ENCODE peak calls at places on chromosomes 6 and 20, in six cellular contexts. Q is lower lobe of right lung; Y is ovary; F is CD4-positive, alpha-beta memory T cell; S is left ventricle myocardium inferior; T is OCI-LY7. N is an unnamed sample.
A peak's percentile ranks its signal among the peaks of the same experiment; 100 is the strongest.

GRCh38 chr6:52389626-52390360 is 27.8 kb downstream of the PAQR8 start:
- DNase-seq in Y (no peak), S (peak; percentile 19), T (peak; percentile 24), Q (peak; percentile 59), F (peak; percentile 69), N (peak; percentile 38)

GRCh38 chr6:149910721-149911151 is 12.2 kb downstream of the RAET1G start:
- DNase-seq in F (no peak), S (no peak), T (no peak), Q (no peak), Y (no peak), N (no peak)

GRCh38 chr6:97047473-97048201 is 123.1 kb downstream of the KLHL32 start:
- DNase-seq in Q (no peak), T (no peak), S (no peak), F (no peak), Y (no peak), N (no peak)

GRCh38 chr6:5398530-5398929 is 137.2 kb downstream of the FARS2 start:
- DNase-seq in F (peak; percentile 34), Q (no peak), T (peak; percentile 63), S (no peak), Y (no peak), N (no peak)

GRCh38 chr6:31308050-31308844 is 36.4 kb upstream of the HLA-C start:
- DNase-seq in T (peak; percentile 25), Y (peak; percentile 13), F (peak; percentile 83), Q (peak; percentile 93), S (no peak), N (peak; percentile 63)

GRCh38 chr6:154302111-154302752 is 54.4 kb downstream of the IPCEF1 start:
- DNase-seq in S (no peak), F (no peak), Y (no peak), T (peak; percentile 85), Q (no peak), N (no peak)

GRCh38 chr20:760751-761417 is 7.4 kb downstream of the SLC52A3 start:
- DNase-seq in F (peak; percentile 4), Y (no peak), T (peak; percentile 48), Q (peak; percentile 68), S (no peak), N (no peak)

GRCh38 chr20:16528078-16528477 is 45.2 kb downstream of the KIF16B start:
- DNase-seq in Y (peak; percentile 65), Q (no peak), S (no peak), T (no peak), F (no peak), N (no peak)

GRCh38 chr20:41004561-41005360 is 23.9 kb upstream of the TOP1 start:
- DNase-seq in Q (no peak), S (no peak), F (no peak), Y (no peak), T (peak; percentile 65), N (no peak)

GRCh38 chr20:58160451-58161051 is 67.9 kb downstream of the ANKRD60 start:
- DNase-seq in S (no peak), T (no peak), Y (no peak), F (no peak), Q (peak; percentile 29), N (no peak)

GRCh38 chr20:32457476-32457986 is 99.4 kb downstream of the ASXL1 start:
- DNase-seq in Q (peak; percentile 70), Y (peak; percentile 73), T (no peak), S (peak; percentile 62), F (no peak), N (no peak)

GRCh38 chr6:167341665-167342655 is 17.1 kb downstream of the TTLL2 start:
- DNase-seq in S (no peak), F (no peak), Y (no peak), T (no peak), Q (no peak), N (no peak)

GRCh38 chr6:115847671-115848070 is 213.0 kb downstream of the FRK start:
- DNase-seq in S (no peak), F (no peak), Y (no peak), Q (no peak), T (no peak), N (no peak)

GRCh38 chr6:90297866-90298381 is 1.3 kb upstream of the BACH2 start:
- DNase-seq in Y (no peak), Q (no peak), F (no peak), S (no peak), T (peak; percentile 58), N (no peak)

GRCh38 chr20:19737025-19737424 is 21.0 kb upstream of the RIN2 start:
- DNase-seq in Q (no peak), S (no peak), F (no peak), Y (no peak), T (no peak), N (no peak)

GRCh38 chr6:44297063-44298038 is 15.8 kb downstream of the AARS2 start:
- DNase-seq in S (peak; percentile 41), Y (peak; percentile 66), T (no peak), Q (peak; percentile 60), F (peak; percentile 40), N (no peak)

GRCh38 chr6:87407531-87407895 is 259 bp upstream of the CFAP206 start:
- DNase-seq in Q (no peak), T (peak; percentile 33), F (no peak), Y (no peak), S (no peak), N (no peak)

GRCh38 chr20:41316602-41317535 is 662 bp downstream of the ZHX3 start:
- DNase-seq in S (peak; percentile 87), F (no peak), T (peak; percentile 73), Y (peak; percentile 88), Q (peak; percentile 85), N (peak; percentile 67)

GRCh38 chr6:142914371-142914770 is 30.6 kb downstream of the HIVEP2 start:
- DNase-seq in S (no peak), Q (no peak), F (no peak), T (no peak), Y (no peak), N (no peak)

GRCh38 chr6:142912125-142912524 is 32.9 kb downstream of the HIVEP2 start:
- DNase-seq in S (no peak), T (no peak), Q (no peak), Y (no peak), F (no peak), N (no peak)

GRCh38 chr6:142915129-142915697 is 29.8 kb downstream of the HIVEP2 start:
- DNase-seq in S (no peak), Y (no peak), T (no peak), Q (no peak), F (no peak), N (no peak)

GRCh38 chr6:142913036-142913510 is 31.9 kb downstream of the HIVEP2 start:
- DNase-seq in Y (no peak), F (no peak), S (no peak), T (no peak), Q (no peak), N (no peak)

DNA sequence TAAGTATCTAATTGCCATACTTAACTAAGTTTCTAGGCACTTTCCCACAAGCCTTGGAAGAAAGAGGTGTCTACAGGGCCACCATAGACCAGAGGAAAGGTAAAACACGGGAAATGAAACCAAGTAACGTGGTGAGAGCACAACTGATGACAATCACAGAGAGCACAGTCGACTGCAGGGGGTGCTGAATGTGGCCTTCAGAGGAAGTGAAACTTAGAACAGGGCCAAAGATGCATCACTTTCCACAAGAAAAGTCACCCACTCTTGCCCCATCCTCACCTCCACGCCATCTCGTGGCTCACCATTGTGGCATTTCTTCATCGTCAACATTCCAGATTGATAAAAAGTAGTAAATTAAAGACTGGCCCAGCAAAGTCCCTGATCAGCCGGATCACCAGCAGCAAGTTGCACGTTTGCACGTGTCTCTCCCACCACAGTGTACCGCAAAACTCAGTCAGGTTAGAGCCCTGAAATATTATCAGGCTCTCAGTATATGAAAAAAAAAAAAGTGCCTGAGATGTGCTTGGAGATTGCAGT is 31.4 kb downstream of the HIVEP2 start:
- DNase-seq in Q (no peak), S (no peak), F (peak; percentile 81), Y (no peak), T (peak; percentile 88), N (peak; percentile 44)
- H3K4me1 ChIP-seq in Q (no peaks in the 10 kb centered on the region), S (peaks cover 10% of the 10 kb centered on the region), F (peaks cover 97% of the 10 kb centered on the region), Y (no peaks in the 10 kb centered on the region), T (peaks cover 27% of the 10 kb centered on the region), N (peaks cover 39% of the 10 kb centered on the region)

DNA sequence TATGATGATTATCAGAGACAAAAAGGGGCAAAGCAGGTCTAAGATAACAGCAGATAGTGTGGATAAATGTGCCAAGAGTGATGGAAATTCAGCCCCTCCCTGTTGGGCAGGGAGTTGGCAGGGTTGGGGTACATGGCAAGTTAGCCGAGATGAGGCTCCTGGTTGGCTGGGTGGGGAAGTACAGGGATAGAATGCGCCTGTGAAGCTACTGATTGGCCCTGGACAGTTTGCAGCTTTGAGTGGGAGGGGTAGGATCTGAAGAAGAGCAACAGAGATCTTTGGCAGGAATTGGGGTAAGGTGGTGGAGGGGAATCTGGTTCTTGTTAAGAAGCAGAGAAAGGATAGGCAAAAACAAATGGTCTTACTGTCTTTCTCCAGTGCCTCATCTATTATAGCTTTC is 86.6 kb upstream of the CARMIL1 start:
- DNase-seq in Q (no peak), T (no peak), S (no peak), F (no peak), Y (peak; percentile 47), N (no peak)
- H3K27ac ChIP-seq in Q (peak overlapping the region; percentile 54), T (no peak overlapping the region), S (peak overlapping the region; percentile 84), F (no peak overlapping the region), Y (peak overlapping the region; percentile 74), N (no peak overlapping the region)

GRCh38 chr20:61684583-61685235 is 381.0 kb downstream of the TAF4 start:
- DNase-seq in Q (no peak), T (no peak), Y (no peak), F (no peak), S (no peak), N (no peak)

GRCh38 chr20:61682998-61683681 is 382.5 kb downstream of the TAF4 start:
- DNase-seq in Y (no peak), Q (no peak), S (no peak), F (no peak), T (no peak), N (no peak)

GRCh38 chr20:61684136-61684535 is 381.5 kb downstream of the TAF4 start:
- DNase-seq in Y (no peak), F (no peak), Q (peak; percentile 25), T (no peak), S (no peak), N (no peak)

GRCh38 chr20:61682114-61682997 is 383.3 kb downstream of the TAF4 start:
- DNase-seq in F (no peak), S (no peak), T (no peak), Y (no peak), Q (no peak), N (no peak)

GRCh38 chr20:61683721-61684120 is 382.0 kb downstream of the TAF4 start:
- DNase-seq in Y (no peak), Q (no peak), F (no peak), S (no peak), T (no peak), N (no peak)
- H3K36me3 ChIP-seq in Y (no peaks in the 10 kb centered on the region), Q (no peaks in the 10 kb centered on the region), F (no peaks in the 10 kb centered on the region), S (no peaks in the 10 kb centered on the region), T (no peaks in the 10 kb centered on the region), N (no peaks in the 10 kb centered on the region)

GRCh38 chr6:106055442-106055975 is 30.6 kb upstream of the PRDM1 start:
- DNase-seq in Q (no peak), T (no peak), F (no peak), S (no peak), Y (no peak), N (no peak)

GRCh38 chr6:106053484-106053883 is 32.7 kb upstream of the PRDM1 start:
- DNase-seq in T (no peak), Y (no peak), S (no peak), Q (no peak), F (no peak), N (no peak)

GRCh38 chr6:106050538-106050937 is 35.6 kb upstream of the PRDM1 start:
- DNase-seq in S (no peak), Q (no peak), Y (no peak), T (no peak), F (no peak), N (no peak)

GRCh38 chr6:106048331-106048730 is 37.8 kb upstream of the PRDM1 start:
- DNase-seq in Q (no peak), T (no peak), S (no peak), F (no peak), Y (no peak), N (no peak)

GRCh38 chr6:106051241-106051640 is 34.9 kb upstream of the PRDM1 start:
- DNase-seq in Q (no peak), T (no peak), F (no peak), Y (no peak), S (no peak), N (no peak)
- H3K4me1 ChIP-seq in Q (no peaks in the 10 kb centered on the region), T (peaks cover 3% of the 10 kb centered on the region), F (peaks cover 12% of the 10 kb centered on the region), Y (no peaks in the 10 kb centered on the region), S (no peaks in the 10 kb centered on the region), N (peaks cover 7% of the 10 kb centered on the region)

N was measured in effector memory CD4-positive, alpha-beta T cell.